ENCODE peak calls at places on chromosomes 11 and 22, in nine cellular contexts. One of them, this sample, is unnamed. For H3K4me1, the result is how much of the 10 kb centered on the place peaks cover.

GRCh38 chr11:9158898-9159391 is 67.5 kb upstream of the SCUBE2 start:
- DNase-seq in IMR-90: peak
- DNase-seq in HCT116: no peak
- DNase-seq in stomach: no peak
- DNase-seq in uterus: no peak
- DNase-seq in esophagus muscularis mucosa: no peak
- DNase-seq in A549: no peak
- DNase-seq in heart left ventricle: no peak
- DNase-seq in tibial nerve: no peak
- DNase-seq in this sample: no peak

GRCh38 chr11:120182357-120182756 is 28.5 kb upstream of the OAF start:
- DNase-seq in IMR-90: no peak
- DNase-seq in HCT116: no peak
- DNase-seq in stomach: peak
- DNase-seq in uterus: no peak
- DNase-seq in esophagus muscularis mucosa: peak
- DNase-seq in A549: no peak
- DNase-seq in heart left ventricle: peak
- DNase-seq in tibial nerve: no peak
- DNase-seq in this sample: no peak

GRCh38 chr22:36577019-36577418 is 48.1 kb upstream of the EIF3D start:
- DNase-seq in IMR-90: peak
- DNase-seq in HCT116: peak
- DNase-seq in stomach: no peak
- DNase-seq in uterus: no peak
- DNase-seq in esophagus muscularis mucosa: no peak
- DNase-seq in A549: peak
- DNase-seq in heart left ventricle: no peak
- DNase-seq in tibial nerve: no peak
- DNase-seq in this sample: no peak

GRCh38 chr11:44015624-44016007 is 32.2 kb upstream of the ACCSL start:
- DNase-seq in IMR-90: no peak
- DNase-seq in HCT116: no peak
- DNase-seq in stomach: no peak
- DNase-seq in uterus: no peak
- DNase-seq in esophagus muscularis mucosa: no peak
- DNase-seq in A549: no peak
- DNase-seq in heart left ventricle: no peak
- DNase-seq in tibial nerve: no peak
- DNase-seq in this sample: no peak

GRCh38 chr11:30197869-30198268 is 32.9 kb upstream of the FSHB start:
- DNase-seq in IMR-90: no peak
- DNase-seq in HCT116: no peak
- DNase-seq in stomach: no peak
- DNase-seq in uterus: no peak
- DNase-seq in esophagus muscularis mucosa: no peak
- DNase-seq in A549: no peak
- DNase-seq in heart left ventricle: no peak
- DNase-seq in tibial nerve: no peak
- DNase-seq in this sample: no peak

GRCh38 chr11:131906963-131907362 is 536.5 kb downstream of the NTM start:
- DNase-seq in IMR-90: no peak
- DNase-seq in HCT116: no peak
- DNase-seq in stomach: no peak
- DNase-seq in uterus: no peak
- DNase-seq in esophagus muscularis mucosa: no peak
- DNase-seq in A549: no peak
- DNase-seq in heart left ventricle: no peak
- DNase-seq in tibial nerve: no peak
- DNase-seq in this sample: no peak

GRCh38 chr22:48742556-48743343 is 1084.9 kb downstream of the BRD1 start:
- DNase-seq in IMR-90: no peak
- DNase-seq in HCT116: no peak
- DNase-seq in stomach: peak
- DNase-seq in uterus: no peak
- DNase-seq in esophagus muscularis mucosa: no peak
- DNase-seq in A549: no peak
- DNase-seq in heart left ventricle: peak
- DNase-seq in tibial nerve: no peak
- DNase-seq in this sample: no peak

GRCh38 chr11:109731451-109731850 is 309.5 kb downstream of the C11orf87 start:
- DNase-seq in IMR-90: no peak
- DNase-seq in HCT116: no peak
- DNase-seq in stomach: no peak
- DNase-seq in uterus: no peak
- DNase-seq in esophagus muscularis mucosa: no peak
- DNase-seq in A549: no peak
- DNase-seq in heart left ventricle: no peak
- DNase-seq in tibial nerve: no peak
- DNase-seq in this sample: no peak

GRCh38 chr11:108147150-108147549 is 25.8 kb downstream of the ACAT1 start:
- DNase-seq in IMR-90: no peak
- DNase-seq in HCT116: no peak
- DNase-seq in stomach: no peak
- DNase-seq in uterus: no peak
- DNase-seq in esophagus muscularis mucosa: no peak
- DNase-seq in A549: no peak
- DNase-seq in heart left ventricle: no peak
- DNase-seq in tibial nerve: no peak
- DNase-seq in this sample: no peak

GRCh38 chr11:64765291-64765803 is 5.6 kb upstream of the PYGM start:
- DNase-seq in IMR-90: no peak
- DNase-seq in HCT116: no peak
- DNase-seq in stomach: no peak
- DNase-seq in uterus: no peak
- DNase-seq in esophagus muscularis mucosa: no peak
- DNase-seq in A549: no peak
- DNase-seq in heart left ventricle: no peak
- DNase-seq in tibial nerve: no peak
- DNase-seq in this sample: no peak

GRCh38 chr11:74057251-74058151 is 48.6 kb upstream of the UCP3 start:
- DNase-seq in IMR-90: peak
- DNase-seq in HCT116: peak
- DNase-seq in stomach: no peak
- DNase-seq in uterus: no peak
- DNase-seq in esophagus muscularis mucosa: no peak
- DNase-seq in A549: no peak
- DNase-seq in heart left ventricle: no peak
- DNase-seq in tibial nerve: no peak
- DNase-seq in this sample: no peak

GRCh38 chr22:29480512-29481264 is 670 bp downstream of the NEFH start:
- DNase-seq in IMR-90: peak
- DNase-seq in HCT116: no peak
- DNase-seq in stomach: no peak
- DNase-seq in uterus: no peak
- DNase-seq in esophagus muscularis mucosa: no peak
- DNase-seq in A549: no peak
- DNase-seq in heart left ventricle: no peak
- DNase-seq in tibial nerve: no peak
- DNase-seq in this sample: peak

GRCh38 chr11:68373810-68374501 is 61.6 kb downstream of the LRP5 start:
- DNase-seq in IMR-90: peak
- DNase-seq in HCT116: no peak
- DNase-seq in stomach: peak
- DNase-seq in uterus: peak
- DNase-seq in esophagus muscularis mucosa: no peak
- DNase-seq in A549: no peak
- DNase-seq in heart left ventricle: peak
- DNase-seq in tibial nerve: no peak
- DNase-seq in this sample: peak

DNA sequence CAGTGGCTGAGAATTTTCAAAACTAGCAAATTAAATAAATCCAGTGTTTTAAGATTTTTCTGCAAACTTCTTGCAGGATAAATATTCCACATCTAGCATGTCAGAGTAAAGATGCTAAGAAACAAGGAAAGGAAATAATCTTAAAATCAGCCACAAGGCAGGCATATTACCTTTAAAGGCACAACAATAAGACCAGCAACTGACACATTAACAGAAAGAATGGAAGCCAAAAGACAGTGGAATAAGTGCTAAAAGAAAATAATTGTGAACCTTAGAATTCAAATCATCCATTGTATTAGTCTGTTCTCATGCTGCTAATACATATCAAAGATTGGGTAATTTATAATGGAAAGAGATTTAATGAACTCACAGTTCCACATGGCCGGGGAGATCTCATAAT is 132.4 kb downstream of the FAR1 start:
- DNase-seq in IMR-90: no peak
- DNase-seq in HCT116: no peak
- DNase-seq in stomach: no peak
- DNase-seq in uterus: no peak
- DNase-seq in esophagus muscularis mucosa: no peak
- DNase-seq in A549: no peak
- DNase-seq in heart left ventricle: no peak
- DNase-seq in tibial nerve: no peak
- DNase-seq in this sample: no peak
- H3K4me1 ChIP-seq in IMR-90: under half
- H3K4me1 ChIP-seq in HCT116: under half
- H3K4me1 ChIP-seq in stomach: under half
- H3K4me1 ChIP-seq in uterus: under half
- H3K4me1 ChIP-seq in esophagus muscularis mucosa: under half
- H3K4me1 ChIP-seq in A549: under half
- H3K4me1 ChIP-seq in heart left ventricle: under half
- H3K4me1 ChIP-seq in tibial nerve: under half
- H3K4me1 ChIP-seq in this sample: under half

GRCh38 chr11:35112846-35113105 is 26.2 kb upstream of the CD44 start:
- DNase-seq in IMR-90: no peak
- DNase-seq in HCT116: no peak
- DNase-seq in stomach: no peak
- DNase-seq in uterus: no peak
- DNase-seq in esophagus muscularis mucosa: no peak
- DNase-seq in A549: no peak
- DNase-seq in heart left ventricle: no peak
- DNase-seq in tibial nerve: no peak
- DNase-seq in this sample: no peak

GRCh38 chr11:35107866-35108265 is 31.1 kb upstream of the CD44 start:
- DNase-seq in IMR-90: no peak
- DNase-seq in HCT116: no peak
- DNase-seq in stomach: no peak
- DNase-seq in uterus: no peak
- DNase-seq in esophagus muscularis mucosa: no peak
- DNase-seq in A549: no peak
- DNase-seq in heart left ventricle: no peak
- DNase-seq in tibial nerve: no peak
- DNase-seq in this sample: no peak

GRCh38 chr11:35112056-35112845 is 26.7 kb upstream of the CD44 start:
- DNase-seq in IMR-90: peak
- DNase-seq in HCT116: no peak
- DNase-seq in stomach: no peak
- DNase-seq in uterus: no peak
- DNase-seq in esophagus muscularis mucosa: no peak
- DNase-seq in A549: no peak
- DNase-seq in heart left ventricle: no peak
- DNase-seq in tibial nerve: no peak
- DNase-seq in this sample: no peak

GRCh38 chr11:35109827-35110226 is 29.1 kb upstream of the CD44 start:
- DNase-seq in IMR-90: no peak
- DNase-seq in HCT116: no peak
- DNase-seq in stomach: no peak
- DNase-seq in uterus: no peak
- DNase-seq in esophagus muscularis mucosa: no peak
- DNase-seq in A549: no peak
- DNase-seq in heart left ventricle: no peak
- DNase-seq in tibial nerve: no peak
- DNase-seq in this sample: no peak

GRCh38 chr11:35111171-35112055 is 27.6 kb upstream of the CD44 start:
- DNase-seq in IMR-90: peak
- DNase-seq in HCT116: no peak
- DNase-seq in stomach: no peak
- DNase-seq in uterus: no peak
- DNase-seq in esophagus muscularis mucosa: no peak
- DNase-seq in A549: peak
- DNase-seq in heart left ventricle: no peak
- DNase-seq in tibial nerve: no peak
- DNase-seq in this sample: peak
- TF ChIP-seq POLR2A in IMR-90: no peak
- TF ChIP-seq POLR2A in HCT116: no peak
- TF ChIP-seq POLR2A in stomach: no peak
- TF ChIP-seq POLR2A in uterus: no peak
- TF ChIP-seq POLR2A in esophagus muscularis mucosa: no peak
- TF ChIP-seq POLR2A in A549: no peak
- TF ChIP-seq POLR2A in heart left ventricle: no peak
- TF ChIP-seq POLR2A in tibial nerve: no peak
- TF ChIP-seq POLR2A in this sample: no peak

GRCh38 chr11:10864688-10865087 is 6.8 kb upstream of the ZBED5 start:
- DNase-seq in IMR-90: peak
- DNase-seq in HCT116: no peak
- DNase-seq in stomach: no peak
- DNase-seq in uterus: no peak
- DNase-seq in esophagus muscularis mucosa: no peak
- DNase-seq in A549: no peak
- DNase-seq in heart left ventricle: no peak
- DNase-seq in tibial nerve: no peak
- DNase-seq in this sample: no peak
- H3K4me1 ChIP-seq in IMR-90: under half
- H3K4me1 ChIP-seq in HCT116: under half
- H3K4me1 ChIP-seq in stomach: under half
- H3K4me1 ChIP-seq in uterus: under half
- H3K4me1 ChIP-seq in esophagus muscularis mucosa: half or more
- H3K4me1 ChIP-seq in A549: under half
- H3K4me1 ChIP-seq in heart left ventricle: under half
- H3K4me1 ChIP-seq in tibial nerve: under half
- H3K4me1 ChIP-seq in this sample: under half

DNA sequence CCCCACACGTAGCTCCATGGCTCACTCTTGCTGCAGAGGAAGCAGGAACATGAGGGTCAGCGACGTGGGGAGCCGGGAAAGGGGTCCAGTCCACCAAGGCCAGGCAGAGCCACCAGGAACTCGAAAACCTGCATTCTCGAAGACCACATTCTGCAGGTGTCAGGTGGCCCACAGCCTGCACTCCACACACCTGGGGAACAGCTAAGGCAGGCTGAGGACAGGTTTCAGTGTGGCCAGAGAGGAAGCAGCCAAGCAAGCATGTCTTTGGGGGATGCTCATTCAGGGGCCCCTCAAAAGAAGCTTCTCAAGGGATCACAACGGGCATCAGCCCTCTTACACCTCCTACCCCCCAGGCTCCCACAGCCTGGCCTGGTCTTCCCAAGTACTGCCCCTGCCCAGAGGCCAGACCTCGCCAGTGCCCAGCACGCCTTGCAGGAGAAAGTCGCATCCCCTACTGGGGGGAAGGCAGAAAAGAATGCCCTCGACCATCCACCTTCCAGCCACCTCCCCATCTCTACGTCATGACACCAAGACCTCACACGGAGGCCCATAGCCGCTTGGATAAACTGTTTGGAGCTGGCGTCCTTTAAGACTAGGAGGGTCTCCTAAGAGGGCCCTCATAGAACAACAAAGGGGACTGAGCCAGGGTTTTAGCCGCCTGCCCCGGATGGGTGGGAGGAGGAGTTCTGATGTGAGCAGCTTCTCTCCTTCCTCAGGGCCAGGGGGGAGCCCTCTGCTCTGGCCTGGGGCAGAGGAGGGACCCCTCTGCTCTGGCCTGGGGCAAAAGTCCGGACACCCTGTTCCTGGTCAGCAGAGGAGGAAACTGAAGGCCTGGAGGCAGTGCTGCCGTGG is 2.9 kb downstream of the CSNK1E start:
- DNase-seq in IMR-90: peak
- DNase-seq in HCT116: no peak
- DNase-seq in stomach: no peak
- DNase-seq in uterus: no peak
- DNase-seq in esophagus muscularis mucosa: no peak
- DNase-seq in A549: no peak
- DNase-seq in heart left ventricle: no peak
- DNase-seq in tibial nerve: no peak
- DNase-seq in this sample: no peak
- TF ChIP-seq POLR2A in IMR-90: peak
- TF ChIP-seq POLR2A in HCT116: no peak
- TF ChIP-seq POLR2A in stomach: no peak
- TF ChIP-seq POLR2A in uterus: no peak
- TF ChIP-seq POLR2A in esophagus muscularis mucosa: no peak
- TF ChIP-seq POLR2A in A549: no peak
- TF ChIP-seq POLR2A in heart left ventricle: no peak
- TF ChIP-seq POLR2A in tibial nerve: no peak
- TF ChIP-seq POLR2A in this sample: no peak